ENCODE peak calls at places on chromosomes 7 and 10, in six cellular contexts. P is adipocyte, B is activated T-cell treated with anti-CD3 and anti-CD28 coated beads for 1 hour, G is MM.1S, L is osteocyte, W is choroid plexus epithelial cell. D is an unnamed sample.
A peak's percentile ranks its signal among the peaks of the same experiment; 100 is the strongest.

GRCh38 chr10:90930070-90930837 is 9.4 kb upstream of the ANKRD1 start:
- DNase-seq in P (peak; percentile 85), B (no peak), G (no peak), L (no peak), W (peak; percentile 92), D (no peak)

GRCh38 chr10:59971915-59972314 is 65.6 kb upstream of the CCDC6 start:
- DNase-seq in P (peak; percentile 44), B (no peak), G (no peak), L (no peak), W (peak; percentile 40), D (no peak)

GRCh38 chr7:91051966-91052365 is 212.3 kb upstream of the FZD1 start:
- DNase-seq in P (no peak), B (no peak), G (no peak), L (no peak), W (no peak), D (no peak)

GRCh38 chr7:71377469-71377868 is 245.5 kb downstream of the GALNT17 start:
- DNase-seq in P (no peak), B (no peak), G (no peak), L (peak; percentile 25), W (no peak), D (no peak)

GRCh38 chr10:102812213-102812876 is 24.9 kb downstream of the CYP17A1 start:
- DNase-seq in P (no peak), B (no peak), G (no peak), L (no peak), W (no peak), D (no peak)

GRCh38 chr10:78959901-78960300 is 108.9 kb upstream of the ZMIZ1 start:
- DNase-seq in P (no peak), B (no peak), G (no peak), L (no peak), W (no peak), D (no peak)

GRCh38 chr10:125060486-125060850 is 99.9 kb downstream of the CTBP2 start:
- DNase-seq in P (peak; percentile 80), B (no peak), G (no peak), L (no peak), W (peak; percentile 68), D (no peak)

GRCh38 chr7:150317748-150318444 is 5.3 kb upstream of the LRRC61 start:
- DNase-seq in P (no peak), B (no peak), G (no peak), L (no peak), W (peak; percentile 79), D (no peak)

GRCh38 chr10:95187617-95188016 is 6.4 kb upstream of the ACSM6 start:
- DNase-seq in P (no peak), B (no peak), G (no peak), L (no peak), W (no peak), D (no peak)

GRCh38 chr10:4947635-4948596 is 15.3 kb upstream of the AKR1C1 start:
- DNase-seq in P (peak; percentile 90), B (no peak), G (no peak), L (no peak), W (peak; percentile 97), D (no peak)

GRCh38 chr10:28171468-28172235 is 131.2 kb downstream of the MPP7 start:
- DNase-seq in P (no peak), B (no peak), G (no peak), L (no peak), W (no peak), D (no peak)

GRCh38 chr10:18164771-18165361 is 24.6 kb downstream of the CACNB2 start:
- DNase-seq in P (peak; percentile 89), B (no peak), G (no peak), L (no peak), W (peak; percentile 96), D (no peak)

GRCh38 chr10:110446954-110447608 is 50.6 kb upstream of the DUSP5 start:
- DNase-seq in P (peak; percentile 44), B (no peak), G (no peak), L (no peak), W (peak; percentile 81), D (peak; percentile 54)

GRCh38 chr7:44750921-44751571 is 2.4 kb downstream of the ZMIZ2 start:
- DNase-seq in P (no peak), B (no peak), G (peak; percentile 84), L (no peak), W (peak; percentile 78), D (no peak)

GRCh38 chr7:139897422-139898085 is 68.5 kb downstream of the TBXAS1 start:
- DNase-seq in P (no peak), B (no peak), G (no peak), L (no peak), W (no peak), D (no peak)

GRCh38 chr7:130242198-130243014 is 24.3 kb upstream of the CPA2 start:
- DNase-seq in P (peak; percentile 75), B (peak; percentile 48), G (peak; percentile 57), L (no peak), W (peak; percentile 65), D (peak; percentile 14)

GRCh38 chr7:51731086-51731485 is 414.5 kb upstream of the COBL start:
- DNase-seq in P (no peak), B (no peak), G (no peak), L (no peak), W (no peak), D (no peak)

GRCh38 chr7:34158754-34159153 is 253.4 kb downstream of the BMPER start:
- DNase-seq in P (no peak), B (no peak), G (no peak), L (no peak), W (no peak), D (no peak)

GRCh38 chr7:46524350-46524749 is 603.3 kb upstream of the IGFBP3 start:
- DNase-seq in P (peak; percentile 28), B (no peak), G (no peak), L (no peak), W (no peak), D (no peak)

GRCh38 chr7:636396-636795 is 90.1 kb upstream of the DNAAF5 start:
- DNase-seq in P (peak; percentile 36), B (peak; percentile 33), G (no peak), L (no peak), W (peak; percentile 38), D (peak; percentile 77)

GRCh38 chr7:98619450-98620321 is 2.6 kb downstream of the NPTX2 start:
- DNase-seq in P (peak; percentile 5), B (no peak), G (no peak), L (no peak), W (no peak), D (no peak)

GRCh38 chr7:132390705-132391104 is 185.6 kb downstream of the PLXNA4 start:
- DNase-seq in P (peak; percentile 4), B (no peak), G (no peak), L (no peak), W (peak; percentile 6), D (no peak)

GRCh38 chr10:2019281-2019680 is 282.0 kb upstream of the ADARB2 start:
- DNase-seq in P (no peak), B (no peak), G (no peak), L (no peak), W (no peak), D (no peak)

GRCh38 chr10:69632516-69633199 is 2.6 kb downstream of the FAM241B start:
- DNase-seq in P (no peak), B (no peak), G (no peak), L (peak; percentile 64), W (no peak), D (no peak)

GRCh38 chr7:107563072-107563760 is 504 bp downstream of the COG5 start:
- DNase-seq in P (no peak), B (no peak), G (no peak), L (no peak), W (peak; percentile 9), D (no peak)

GRCh38 chr10:103884681-103885139 is 29.3 kb upstream of the SH3PXD2A start:
- DNase-seq in P (peak; percentile 81), B (no peak), G (peak; percentile 27), L (no peak), W (peak; percentile 73), D (peak; percentile 27)

GRCh38 chr7:43341132-43341531 is 228.7 kb downstream of the HECW1 start:
- DNase-seq in P (no peak), B (no peak), G (no peak), L (no peak), W (no peak), D (no peak)

GRCh38 chr10:78599122-78599853 is 469.5 kb upstream of the ZMIZ1 start:
- DNase-seq in P (no peak), B (no peak), G (peak; percentile 52), L (peak; percentile 27), W (no peak), D (no peak)

GRCh38 chr7:2197436-2198155 is 35.1 kb downstream of the MAD1L1 start:
- DNase-seq in P (no peak), B (no peak), G (no peak), L (no peak), W (no peak), D (no peak)

GRCh38 chr10:130737622-130738021 is 573.9 kb downstream of the TCERG1L start:
- DNase-seq in P (peak; percentile 9), B (no peak), G (no peak), L (no peak), W (peak; percentile 2), D (no peak)

GRCh38 chr10:58733436-58733835 is 220.8 kb downstream of the BICC1 start:
- DNase-seq in P (no peak), B (no peak), G (no peak), L (no peak), W (no peak), D (no peak)

GRCh38 chr10:120131183-120131582 is 238.7 kb downstream of the SEC23IP start:
- DNase-seq in P (peak; percentile 15), B (no peak), G (peak; percentile 38), L (no peak), W (peak; percentile 35), D (no peak)

GRCh38 chr10:89301721-89302445 is at the start of gene IFIT2:
- DNase-seq in P (peak; percentile 81), B (peak; percentile 23), G (peak; percentile 66), L (no peak), W (peak; percentile 85), D (no peak)

GRCh38 chr10:69464801-69465401 is 13.6 kb downstream of the TSPAN15 start:
- DNase-seq in P (no peak), B (no peak), G (no peak), L (no peak), W (no peak), D (no peak)

GRCh38 chr7:133482626-133483025 is 229.7 kb downstream of the EXOC4 start:
- DNase-seq in P (no peak), B (no peak), G (no peak), L (no peak), W (no peak), D (no peak)

GRCh38 chr10:91798736-91799579 is 732 bp downstream of the TNKS2 start:
- DNase-seq in P (peak; percentile 74), B (no peak), G (peak; percentile 61), L (no peak), W (peak; percentile 74), D (no peak)